ENCODE peak calls at places on chromosomes 3 and 15, in seven cellular contexts. T is neural crest cell; D is Caki2; I is stimulated activated CD4-positive, alpha-beta T cell treated with anti-CD3 and anti-CD28 coated beads, Interleukin-12 subunit alpha, Interleukin-12 subunit beta, amount 100 ng/mL, for 48 hours; Y is A549; G is SJSA1; C is HT1080. P is an unnamed sample.

GRCh38 chr3:190305406-190305805 is 16.8 kb downstream of the CLDN1 start:
- DNase-seq in T (no peak), D (no peak), Y (no peak), G (no peak), C (peak; percentile 80), I (no peak), P (no peak)

GRCh38 chr15:29740692-29741311 is 81.5 kb downstream of the TJP1 start:
- DNase-seq in G (no peak), I (no peak), D (no peak), T (no peak), Y (no peak), C (no peak), P (peak; percentile 11)

GRCh38 chr3:23203651-23204111 is 554 bp downstream of the UBE2E2 start:
- DNase-seq in Y (peak; percentile 14), C (peak; percentile 33), D (no peak), T (peak; percentile 18), I (no peak), G (peak; percentile 19), P (peak; percentile 13)

GRCh38 chr3:115632026-115632425 is 8.7 kb downstream of the GAP43 start:
- DNase-seq in D (no peak), G (no peak), Y (no peak), I (no peak), T (no peak), C (no peak), P (no peak)

GRCh38 chr3:152019516-152019915 is 146.1 kb downstream of the SUCNR1 start:
- DNase-seq in Y (no peak), G (no peak), I (no peak), D (no peak), C (no peak), T (no peak), P (no peak)

GRCh38 chr3:185409957-185410356 is 47.0 kb downstream of the MAP3K13 start:
- DNase-seq in T (no peak), G (no peak), C (peak; percentile 12), I (no peak), Y (no peak), D (no peak), P (no peak)

GRCh38 chr15:65558997-65559760 is 28.9 kb downstream of the HACD3 start:
- DNase-seq in I (no peak), C (no peak), Y (no peak), G (no peak), T (no peak), D (no peak), P (no peak)

GRCh38 chr3:137263982-137264777 is 306.4 kb downstream of the IL20RB start:
- DNase-seq in G (no peak), T (no peak), I (no peak), C (no peak), Y (no peak), D (no peak), P (no peak)

GRCh38 chr3:73580343-73580742 is 44.4 kb downstream of the PDZRN3 start:
- DNase-seq in G (no peak), Y (no peak), T (no peak), I (no peak), C (peak; percentile 67), D (peak; percentile 8), P (no peak)

GRCh38 chr3:20064387-20064786 is 24.1 kb downstream of the KAT2B start:
- DNase-seq in C (no peak), G (no peak), I (no peak), Y (no peak), D (no peak), T (no peak), P (no peak)

GRCh38 chr15:92896543-92896942 is 3.6 kb upstream of the CHD2 start:
- DNase-seq in T (no peak), I (no peak), C (no peak), Y (no peak), G (no peak), D (no peak), P (no peak)

GRCh38 chr3:46982581-46982980 is 3.1 kb downstream of the NBEAL2 start:
- DNase-seq in D (no peak), G (no peak), T (no peak), C (no peak), Y (no peak), I (no peak), P (no peak)

GRCh38 chr3:45799586-45799985 is 3.2 kb upstream of the SLC6A20 start:
- DNase-seq in D (no peak), T (no peak), I (no peak), G (no peak), C (no peak), Y (no peak), P (no peak)

GRCh38 chr15:56582785-56583184 is 117.8 kb upstream of the MNS1 start:
- DNase-seq in D (no peak), C (peak; percentile 2), Y (no peak), I (no peak), G (no peak), T (no peak), P (no peak)

GRCh38 chr15:90241343-90242192 is 7.6 kb downstream of the GDPGP1 start:
- DNase-seq in C (no peak), I (no peak), Y (no peak), G (no peak), T (no peak), D (no peak), P (no peak)

GRCh38 chr3:106529738-106530137 is 660.9 kb upstream of the CBLB start:
- DNase-seq in I (no peak), T (no peak), G (no peak), Y (no peak), D (no peak), C (no peak), P (no peak)